ENCODE peak calls at places on chromosomes 11 and 22, in five cellular contexts. W is AG10803, H is GM23338, M is cardiac fibroblast, P is HFFc6. K is an unnamed sample.
A peak's percentile ranks its signal among the peaks of the same experiment; 100 is the strongest.

GRCh38 chr11:2459016-2459725 is 14.4 kb downstream of the KCNQ1 start:
- DNase-seq in W (no peak), H (no peak), M (no peak), P (no peak), K (no peak)

GRCh38 chr11:65496304-65497140 is 2.3 kb upstream of the MALAT1 start:
- DNase-seq in W (peak; percentile 73), H (no peak), M (peak; percentile 44), P (peak; percentile 47), K (peak; percentile 40)

GRCh38 chr22:47369431-47370015 is 607.1 kb downstream of the TBC1D22A start:
- DNase-seq in W (no peak), H (no peak), M (no peak), P (no peak), K (no peak)

GRCh38 chr11:93541884-93542752 is 1.1 kb downstream of the SMCO4 start:
- DNase-seq in W (peak; percentile 41), H (peak; percentile 82), M (peak; percentile 62), P (peak; percentile 60), K (no peak)

GRCh38 chr11:3010004-3010403 is 17.9 kb upstream of the NAP1L4 start:
- DNase-seq in W (no peak), H (no peak), M (no peak), P (no peak), K (no peak)

GRCh38 chr11:44382118-44382517 is 72.2 kb upstream of the ALX4 start:
- DNase-seq in W (no peak), H (no peak), M (no peak), P (no peak), K (no peak)

GRCh38 chr11:20873054-20873453 is 203.7 kb downstream of the NELL1 start:
- DNase-seq in W (no peak), H (peak; percentile 93), M (no peak), P (no peak), K (no peak)

GRCh38 chr22:48753381-48753730 is 1074.3 kb downstream of the BRD1 start:
- DNase-seq in W (no peak), H (no peak), M (no peak), P (no peak), K (no peak)

GRCh38 chr11:120929664-120930154 is 94.2 kb upstream of the TBCEL start:
- DNase-seq in W (peak; percentile 28), H (peak; percentile 94), M (peak; percentile 33), P (peak; percentile 4), K (no peak)

GRCh38 chr11:27497284-27497866 is 9.2 kb downstream of the LIN7C start:
- DNase-seq in W (peak; percentile 30), H (peak; percentile 17), M (peak; percentile 54), P (peak; percentile 19), K (no peak)

GRCh38 chr11:68763181-68763721 is 11.9 kb upstream of the TESMIN start:
- DNase-seq in W (no peak), H (peak; percentile 49), M (no peak), P (peak; percentile 17), K (no peak)

GRCh38 chr11:47552086-47552580 is 799 bp downstream of the CELF1 start:
- DNase-seq in W (peak; percentile 71), H (peak; percentile 63), M (peak; percentile 60), P (peak; percentile 26), K (no peak)

GRCh38 chr11:47272706-47273105 is 2.8 kb downstream of the MADD start:
- DNase-seq in W (peak; percentile 24), H (peak; percentile 17), M (peak; percentile 33), P (no peak), K (no peak)

GRCh38 chr11:111391328-111392124 is 12.5 kb upstream of the POU2AF1 start:
- DNase-seq in W (no peak), H (no peak), M (no peak), P (no peak), K (no peak)

K was measured in GM04503.